ENCODE peak calls at places on chromosomes 13 and 19, in six cellular contexts. J, A, Z, M, L and D are unnamed samples.
A peak's percentile ranks its signal among the peaks of the same experiment; 100 is the strongest.

GRCh38 chr19:4524808-4525562 is 6.7 kb upstream of the PLIN4 start:
- DNase-seq in Z (no peak), A (peak; percentile 45), L (peak; percentile 49), M (peak; percentile 74), J (peak; percentile 97), D (peak; percentile 28)

GRCh38 chr19:14146789-14147216 is 10.4 kb upstream of the ASF1B start:
- DNase-seq in J (peak; percentile 99), L (no peak), M (no peak), Z (no peak), A (no peak), D (no peak)

GRCh38 chr13:90302113-90302512 is 1045.4 kb upstream of the MIR17HG start:
- DNase-seq in L (no peak), J (no peak), Z (no peak), M (no peak), A (no peak), D (no peak)

GRCh38 chr13:30194906-30195305 is 112.4 kb downstream of the KATNAL1 start:
- DNase-seq in M (no peak), L (no peak), A (no peak), Z (no peak), J (no peak), D (no peak)

GRCh38 chr19:20179946-20180345 is 12.9 kb downstream of the ZNF486 start:
- DNase-seq in Z (no peak), L (no peak), A (no peak), M (no peak), J (no peak), D (no peak)

GRCh38 chr13:60957816-60958215 is 457.8 kb downstream of the PCDH20 start:
- DNase-seq in A (no peak), M (no peak), J (no peak), L (no peak), Z (no peak), D (no peak)

GRCh38 chr19:38862321-38863059 is 12.7 kb upstream of the HNRNPL start:
- DNase-seq in Z (no peak), A (no peak), J (no peak), M (no peak), L (no peak), D (peak; percentile 60)

GRCh38 chr19:37920591-37921450 is 13.8 kb downstream of the SIPA1L3 start:
- DNase-seq in A (no peak), M (no peak), L (no peak), Z (no peak), J (no peak), D (no peak)

GRCh38 chr13:38602261-38602660 is 84.6 kb upstream of the FREM2 start:
- DNase-seq in Z (no peak), J (no peak), L (no peak), M (no peak), A (no peak), D (no peak)

GRCh38 chr13:97751477-97751876 is 202.0 kb upstream of the IPO5 start:
- DNase-seq in M (no peak), L (no peak), A (no peak), Z (no peak), J (no peak), D (no peak)

GRCh38 chr13:20714161-20714560 is 10.7 kb downstream of the IL17D start:
- DNase-seq in J (no peak), L (no peak), M (no peak), Z (no peak), A (no peak), D (no peak)

GRCh38 chr19:46390866-46391265 is 22.5 kb downstream of the CCDC8 start:
- DNase-seq in M (no peak), L (no peak), Z (no peak), J (no peak), A (no peak), D (no peak)